ENCODE peak calls at places on chromosomes 12 and 14, in four cellular contexts. K, E, P and L are unnamed samples.

GRCh38 chr14:52253503-52253902 is 14.0 kb upstream of the PTGDR start:
- DNase-seq in P (no peak), K (no peak), E (no peak), L (no peak)

GRCh38 chr12:3600039-3600720 is 109.2 kb downstream of the PRMT8 start:
- DNase-seq in K (no peak), P (no peak), E (no peak), L (no peak)

GRCh38 chr12:89919241-89919906 is 210.7 kb upstream of the ATP2B1 start:
- DNase-seq in P (no peak), E (no peak), K (peak), L (no peak)

GRCh38 chr14:54769955-54770863 is 132.4 kb downstream of the GCH1 start:
- DNase-seq in K (no peak), P (no peak), E (no peak), L (no peak)

GRCh38 chr12:14188761-14189160 is 176.7 kb upstream of the ATF7IP start:
- DNase-seq in E (no peak), K (no peak), P (no peak), L (no peak)

GRCh38 chr14:55938249-55938791 is 179.9 kb upstream of the PELI2 start:
- DNase-seq in P (no peak), E (no peak), K (no peak), L (no peak)

GRCh38 chr12:64609543-64610091 is 678 bp upstream of the RASSF3 start:
- DNase-seq in P (no peak), K (no peak), E (no peak), L (no peak)

GRCh38 chr12:94977766-94978468 is 25.6 kb downstream of the NDUFA12 start:
- DNase-seq in K (no peak), P (no peak), E (no peak), L (no peak)

GRCh38 chr14:90758959-90759358 is 57.3 kb downstream of the TTC7B start:
- DNase-seq in P (no peak), K (no peak), E (no peak), L (no peak)

GRCh38 chr14:75334191-75335051 is 55.8 kb downstream of the FOS start:
- DNase-seq in E (peak), P (no peak), K (no peak), L (peak)

GRCh38 chr14:31206536-31207286 is 882 bp downstream of the HECTD1 start:
- DNase-seq in K (peak), E (peak), P (peak), L (peak)

GRCh38 chr12:11758087-11758837 is 108.8 kb downstream of the ETV6 start:
- DNase-seq in P (no peak), E (no peak), K (no peak), L (no peak)

GRCh38 chr12:103140217-103140616 is 182.7 kb downstream of the ASCL1 start:
- DNase-seq in E (no peak), P (no peak), K (no peak), L (no peak)

GRCh38 chr14:94473666-94474410 is 2.2 kb downstream of the SERPINA9 start:
- DNase-seq in P (no peak), K (no peak), E (no peak), L (no peak)